ENCODE peak calls at places on chromosomes 5 and 9, in nine cellular contexts. E is naive thymus-derived CD4-positive, alpha-beta T cell; V is natural killer cell; X is skeletal muscle cell; I is BE2C; C is GM04503; M is posterior cingulate gyrus; U is neuronal stem cell; H is hepatocyte. Q is an unnamed sample.

GRCh38 chr5:73612799-73613198 is 13.2 kb upstream of the ARHGEF28 start:
- DNase-seq in E (no peak), V (no peak), X (no peak), I (no peak), C (no peak), M (no peak), U (no peak), H (no peak), Q (no peak)

GRCh38 chr5:179509845-179510244 is 40.5 kb upstream of the RUFY1 start:
- DNase-seq in E (no peak), V (no peak), X (no peak), I (no peak), C (no peak), M (no peak), U (no peak), H (no peak), Q (no peak)

GRCh38 chr5:168365581-168366081 is 74.2 kb downstream of the WWC1 start:
- DNase-seq in E (no peak), V (no peak), X (peak; percentile 75), I (no peak), C (peak; percentile 27), M (no peak), U (no peak), H (peak; percentile 59), Q (peak; percentile 11)

GRCh38 chr9:124218438-124219289 is 39.1 kb upstream of the NEK6 start:
- DNase-seq in E (peak; percentile 62), V (peak; percentile 42), X (no peak), I (no peak), C (no peak), M (peak; percentile 53), U (no peak), H (peak; percentile 62), Q (no peak)

GRCh38 chr5:151023651-151024050 is 3.3 kb downstream of the GPX3 start:
- DNase-seq in E (no peak), V (no peak), X (no peak), I (no peak), C (no peak), M (no peak), U (no peak), H (no peak), Q (no peak)

GRCh38 chr5:179819296-179820126 is 1.2 kb upstream of the SQSTM1 start:
- DNase-seq in E (peak; percentile 66), V (peak; percentile 71), X (peak; percentile 31), I (peak; percentile 91), C (no peak), M (peak; percentile 70), U (no peak), H (peak; percentile 88), Q (peak; percentile 52)

GRCh38 chr5:172505840-172506638 is 51.7 kb upstream of the SH3PXD2B start:
- DNase-seq in E (peak; percentile 6), V (no peak), X (no peak), I (no peak), C (no peak), M (no peak), U (no peak), H (no peak), Q (no peak)

GRCh38 chr9:108396618-108397017 is 459.2 kb downstream of the ACTL7B start:
- DNase-seq in E (no peak), V (no peak), X (no peak), I (no peak), C (no peak), M (no peak), U (no peak), H (peak; percentile 16), Q (no peak)

GRCh38 chr9:97808972-97809371 is 44.1 kb upstream of the FOXE1 start:
- DNase-seq in E (no peak), V (no peak), X (no peak), I (no peak), C (no peak), M (no peak), U (no peak), H (no peak), Q (no peak)

GRCh38 chr5:54401515-54401914 is 54.0 kb upstream of the HSPB3 start:
- DNase-seq in E (no peak), V (no peak), X (no peak), I (no peak), C (no peak), M (no peak), U (no peak), H (no peak), Q (no peak)